ENCODE peak calls at places on chromosomes 2 and 18, in seven cellular contexts. N is suprapubic skin, W is transverse colon, P is prostate gland, U is spleen, Y is sigmoid colon, B is GM12892. M is an unnamed sample.

GRCh38 chr2:120675460-120676130 is 60.1 kb upstream of the GLI2 start:
- DNase-seq in N (no peak), W (peak), P (peak), U (no peak), Y (peak), B (peak), M (peak)

GRCh38 chr2:54741250-54741649 is 17.8 kb downstream of the EML6 start:
- DNase-seq in N (no peak), W (no peak), P (no peak), U (no peak), Y (no peak), B (no peak), M (no peak)

GRCh38 chr2:55173422-55174020 is 58.6 kb downstream of the CLHC1 start:
- DNase-seq in N (no peak), W (no peak), P (no peak), U (no peak), Y (no peak), B (no peak), M (no peak)

GRCh38 chr2:223052710-223053261 is 796 bp downstream of the KCNE4 start:
- DNase-seq in N (no peak), W (no peak), P (no peak), U (no peak), Y (peak), B (no peak), M (no peak)

GRCh38 chr2:157302492-157303099 is 23.0 kb downstream of the ERMN start:
- DNase-seq in N (no peak), W (no peak), P (peak), U (no peak), Y (no peak), B (peak), M (no peak)

GRCh38 chr2:11543337-11544216 is 9.7 kb downstream of the GREB1 start:
- DNase-seq in N (no peak), W (no peak), P (no peak), U (no peak), Y (no peak), B (no peak), M (no peak)

GRCh38 chr2:233108611-233109490 is 48.7 kb downstream of the INPP5D start:
- DNase-seq in N (no peak), W (no peak), P (no peak), U (peak), Y (no peak), B (no peak), M (no peak)

GRCh38 chr2:145068509-145068908 is 548.6 kb upstream of the ZEB2 start:
- DNase-seq in N (no peak), W (no peak), P (no peak), U (no peak), Y (no peak), B (no peak), M (no peak)

GRCh38 chr2:189350515-189351209 is 90.6 kb upstream of the WDR75 start:
- DNase-seq in N (no peak), W (no peak), P (no peak), U (no peak), Y (peak), B (no peak), M (no peak)

GRCh38 chr18:45621068-45621511 is 5.8 kb downstream of the SLC14A2 start:
- DNase-seq in N (no peak), W (peak), P (no peak), U (no peak), Y (no peak), B (peak), M (peak)

GRCh38 chr2:150230616-150231015 is 256.9 kb downstream of the RND3 start:
- DNase-seq in N (no peak), W (no peak), P (no peak), U (no peak), Y (no peak), B (no peak), M (no peak)

GRCh38 chr18:76822510-76823165 is at the start of gene ZNF236:
- DNase-seq in N (peak), W (peak), P (peak), U (peak), Y (peak), B (peak), M (peak)

GRCh38 chr2:73823916-73824523 is 4.7 kb upstream of the STAMBP start:
- DNase-seq in N (no peak), W (peak), P (peak), U (no peak), Y (no peak), B (no peak), M (no peak)

GRCh38 chr2:10385933-10386773 is 62.0 kb downstream of the ODC1 start:
- DNase-seq in N (no peak), W (no peak), P (no peak), U (no peak), Y (no peak), B (no peak), M (no peak)

GRCh38 chr2:101710690-101711318 is 13.3 kb downstream of the MAP4K4 start:
- DNase-seq in N (no peak), W (no peak), P (no peak), U (no peak), Y (no peak), B (no peak), M (no peak)

GRCh38 chr2:197196737-197197136 is 113.8 kb downstream of the ANKRD44 start:
- DNase-seq in N (no peak), W (no peak), P (no peak), U (no peak), Y (no peak), B (no peak), M (no peak)

GRCh38 chr2:239288951-239289481 is 111.8 kb downstream of the HDAC4 start:
- DNase-seq in N (peak), W (peak), P (no peak), U (peak), Y (peak), B (no peak), M (peak)

GRCh38 chr18:54983041-54983686 is 23.9 kb upstream of the CCDC68 start:
- DNase-seq in N (no peak), W (no peak), P (no peak), U (no peak), Y (no peak), B (no peak), M (no peak)

GRCh38 chr2:111982822-111983221 is 72.2 kb upstream of the TMEM87B start:
- DNase-seq in N (no peak), W (no peak), P (no peak), U (no peak), Y (no peak), B (no peak), M (no peak)

GRCh38 chr2:201532686-201533304 is 81.3 kb downstream of the STRADB start:
- DNase-seq in N (no peak), W (no peak), P (no peak), U (no peak), Y (no peak), B (no peak), M (no peak)

GRCh38 chr2:70388128-70388527 is 86.3 kb upstream of the FAM136A start:
- DNase-seq in N (no peak), W (no peak), P (no peak), U (no peak), Y (no peak), B (no peak), M (no peak)

GRCh38 chr2:96891591-96892333 is 21.9 kb upstream of the SEMA4C start:
- DNase-seq in N (no peak), W (no peak), P (no peak), U (no peak), Y (no peak), B (no peak), M (no peak)

DNA sequence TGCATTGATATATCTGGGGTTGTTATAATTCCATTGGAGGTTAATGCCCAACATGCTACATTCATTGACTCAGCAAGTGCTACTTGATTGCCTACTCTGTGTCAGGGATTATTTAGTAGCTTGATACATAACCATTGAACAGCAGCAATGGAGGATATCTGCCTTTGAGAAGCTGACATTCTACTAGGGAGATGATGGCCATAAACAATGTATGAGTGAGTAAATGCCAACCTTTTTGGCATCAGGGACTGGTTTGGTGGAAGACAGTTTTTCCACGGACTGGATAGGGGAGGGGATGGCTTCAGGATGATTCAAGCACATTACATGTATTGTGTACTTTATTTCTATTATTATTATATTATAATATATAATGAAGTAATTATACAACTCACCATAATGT is 31.9 kb upstream of the TOGARAM2 start:
- DNase-seq in N (no peak), W (no peak), P (no peak), U (no peak), Y (no peak), B (no peak), M (no peak)
- TF ChIP-seq POLR2A in N (no peak), W (no peak), P (no peak), U (no peak), Y (no peak), B (no peak), M (peak)

GRCh38 chr2:20596973-20597867 is 53.7 kb downstream of the HS1BP3 start:
- DNase-seq in N (peak), W (peak), P (no peak), U (peak), Y (peak), B (no peak), M (no peak)
- TF ChIP-seq POLR2AphosphoS5 in N (peak), W (peak), P (peak), U (peak), Y (peak), B (no peak), M (no peak)

GRCh38 chr2:241228860-241229516 is 40.5 kb downstream of the ANO7 start:
- DNase-seq in N (no peak), W (no peak), P (no peak), U (peak), Y (no peak), B (no peak), M (no peak)
- TF ChIP-seq POLR2A in N (no peak), W (no peak), P (no peak), U (no peak), Y (no peak), B (no peak), M (peak)

DNA sequence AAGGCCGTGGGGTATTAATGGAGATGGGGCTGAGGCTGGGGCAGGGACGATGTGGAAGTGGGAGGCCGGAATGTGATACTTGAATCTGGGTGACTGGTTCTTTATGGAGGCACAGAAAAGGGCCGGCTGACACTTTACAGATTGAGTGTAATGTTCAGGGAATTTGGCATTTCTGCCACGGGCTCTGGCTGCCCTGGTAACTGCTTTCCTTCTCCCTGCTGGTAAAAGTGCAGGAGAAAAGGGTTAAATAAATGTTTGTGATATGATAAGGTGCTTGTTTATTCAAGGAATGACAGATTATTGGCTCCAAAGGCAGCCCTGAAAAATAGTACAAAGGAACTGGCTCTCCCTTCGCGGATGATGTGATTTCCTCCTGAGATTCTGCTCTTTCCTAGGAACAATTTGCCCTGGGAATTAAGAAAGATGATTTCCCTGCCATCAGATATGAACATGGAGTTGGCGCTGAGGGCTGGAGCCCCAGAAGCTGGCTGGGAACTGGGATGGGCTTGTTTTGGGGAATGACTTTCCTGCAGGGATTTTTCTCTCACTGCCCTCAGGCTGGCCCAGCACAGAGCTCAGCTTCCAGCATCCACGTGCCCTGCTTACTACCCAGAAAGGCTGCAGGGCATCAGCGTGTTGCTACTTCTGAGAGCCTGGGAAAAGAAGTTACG is 52.9 kb upstream of the CTAGE1 start:
- DNase-seq in N (no peak), W (no peak), P (no peak), U (no peak), Y (no peak), B (no peak), M (no peak)
- TF ChIP-seq POLR2AphosphoS5 in N (no peak), W (peak), P (no peak), U (no peak), Y (peak), B (no peak), M (no peak)

GRCh38 chr2:61176755-61177726 is 15.1 kb downstream of the C2orf74 start:
- DNase-seq in N (peak), W (peak), P (peak), U (peak), Y (peak), B (peak), M (peak)
- TF ChIP-seq POLR2A in N (peak), W (peak), P (peak), U (peak), Y (peak), B (peak), M (peak)

DNA sequence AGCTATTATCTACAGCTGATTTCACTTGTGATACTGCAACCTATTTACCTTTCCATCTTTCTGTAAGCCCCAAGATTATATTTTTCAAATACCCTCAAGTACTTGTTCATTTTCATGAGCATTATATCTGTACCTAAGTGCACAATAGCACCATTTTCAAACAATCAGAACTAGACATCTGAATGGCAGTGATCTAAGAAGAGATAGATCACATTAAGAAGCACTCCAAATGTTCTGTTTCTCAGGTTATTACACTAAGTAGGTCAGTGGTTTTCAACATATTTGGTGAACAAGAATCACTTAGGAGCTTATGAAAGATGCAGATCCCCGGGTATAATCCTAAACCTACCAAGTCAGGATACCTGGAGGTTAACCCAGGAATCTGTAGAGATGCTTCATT is 872.7 kb downstream of the DCDC2C start:
- DNase-seq in N (no peak), W (no peak), P (no peak), U (no peak), Y (no peak), B (no peak), M (no peak)
- TF ChIP-seq POLR2AphosphoS5 in N (no peak), W (no peak), P (no peak), U (no peak), Y (no peak), B (no peak), M (no peak)

GRCh38 chr2:135183822-135184221 is 131.7 kb downstream of the RAB3GAP1 start:
- DNase-seq in N (no peak), W (no peak), P (no peak), U (no peak), Y (no peak), B (no peak), M (no peak)

GRCh38 chr2:135182601-135183000 is 130.5 kb downstream of the RAB3GAP1 start:
- DNase-seq in N (no peak), W (no peak), P (no peak), U (no peak), Y (no peak), B (no peak), M (no peak)

GRCh38 chr2:135189148-135189547 is 137.1 kb downstream of the RAB3GAP1 start:
- DNase-seq in N (no peak), W (no peak), P (no peak), U (no peak), Y (no peak), B (no peak), M (no peak)

GRCh38 chr2:135182190-135182589 is 130.1 kb downstream of the RAB3GAP1 start:
- DNase-seq in N (no peak), W (no peak), P (no peak), U (no peak), Y (no peak), B (no peak), M (no peak)

DNA sequence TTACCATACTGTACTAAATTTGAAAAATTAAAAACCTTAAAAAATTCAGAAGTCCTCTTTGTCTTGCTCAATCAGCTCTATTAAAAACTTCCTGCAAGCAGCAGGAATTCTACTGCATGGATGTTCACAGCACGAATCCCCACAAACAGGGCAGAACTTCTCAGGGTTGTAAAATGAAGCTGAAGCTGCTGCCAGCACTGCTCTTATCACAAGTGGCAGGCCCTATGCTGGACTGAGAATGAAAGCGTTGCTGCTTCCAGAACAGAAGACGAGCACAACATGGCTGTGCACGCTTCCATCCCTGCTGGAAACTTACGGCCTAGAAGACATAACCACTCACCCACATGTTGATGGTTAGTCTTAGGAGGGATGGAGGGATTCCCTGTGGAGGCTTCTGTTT is 134.0 kb downstream of the RAB3GAP1 start:
- DNase-seq in N (no peak), W (no peak), P (no peak), U (no peak), Y (no peak), B (no peak), M (no peak)
- TF ChIP-seq POLR2A in N (no peak), W (no peak), P (no peak), U (no peak), Y (no peak), B (no peak), M (no peak)

GRCh38 chr18:25298853-25299274 is 53.1 kb downstream of the ZNF521 start:
- DNase-seq in N (no peak), W (no peak), P (no peak), U (no peak), Y (no peak), B (no peak), M (no peak)
- TF ChIP-seq POLR2AphosphoS5 in N (no peak), W (peak), P (no peak), U (no peak), Y (peak), B (no peak), M (no peak)

GRCh38 chr2:85539361-85540130 is 578 bp downstream of the MAT2A start:
- DNase-seq in N (peak), W (peak), P (peak), U (peak), Y (peak), B (peak), M (no peak)

GRCh38 chr2:85536479-85536878 is 2.5 kb upstream of the MAT2A start:
- DNase-seq in N (no peak), W (no peak), P (no peak), U (no peak), Y (no peak), B (no peak), M (no peak)

GRCh38 chr2:85540131-85540587 is 1.2 kb downstream of the MAT2A start:
- DNase-seq in N (no peak), W (no peak), P (no peak), U (no peak), Y (no peak), B (no peak), M (no peak)

GRCh38 chr2:85538507-85539360 is at the start of gene MAT2A:
- DNase-seq in N (peak), W (peak), P (peak), U (peak), Y (peak), B (peak), M (peak)

GRCh38 chr2:85537600-85538506 is 1.1 kb upstream of the MAT2A start:
- DNase-seq in N (peak), W (peak), P (peak), U (peak), Y (peak), B (no peak), M (no peak)
- TF ChIP-seq POLR2A in N (no peak), W (peak), P (no peak), U (no peak), Y (peak), B (no peak), M (no peak)

M was measured in GM12891.